ENCODE peak calls at places on chromosomes 11 and 22, in ten cellular contexts. One of them, this sample, is unnamed.

GRCh38 chr11:73759520-73760065 is 1.3 kb downstream of the RAB6A start:
- DNase-seq in HT1080: no peak
- DNase-seq in stimulated activated CD8-positive, alpha-beta memory T cell treated with anti-CD3 and anti-CD28 coated beads, Interleukin-4, amount 100 ng/mL, for 24 hours: no peak
- DNase-seq in cardiac muscle cell: peak; percentile 30
- DNase-seq in left cardiac atrium: no peak
- DNase-seq in KG1: peak; percentile 34
- DNase-seq in IMR-90: peak; percentile 23
- DNase-seq in GM10248: no peak
- DNase-seq in CD8-positive, alpha-beta memory T cell: no peak
- DNase-seq in SW 1271: peak; percentile 39
- DNase-seq in this sample: no peak

GRCh38 chr11:93988455-93988854 is 32.7 kb upstream of the HEPHL1 start:
- DNase-seq in HT1080: no peak
- DNase-seq in stimulated activated CD8-positive, alpha-beta memory T cell treated with anti-CD3 and anti-CD28 coated beads, Interleukin-4, amount 100 ng/mL, for 24 hours: no peak
- DNase-seq in cardiac muscle cell: no peak
- DNase-seq in left cardiac atrium: no peak
- DNase-seq in KG1: no peak
- DNase-seq in IMR-90: no peak
- DNase-seq in GM10248: no peak
- DNase-seq in CD8-positive, alpha-beta memory T cell: no peak
- DNase-seq in SW 1271: no peak
- DNase-seq in this sample: no peak

GRCh38 chr11:68999093-68999747 is 13.8 kb downstream of the MRGPRF start:
- DNase-seq in HT1080: no peak
- DNase-seq in stimulated activated CD8-positive, alpha-beta memory T cell treated with anti-CD3 and anti-CD28 coated beads, Interleukin-4, amount 100 ng/mL, for 24 hours: no peak
- DNase-seq in cardiac muscle cell: no peak
- DNase-seq in left cardiac atrium: no peak
- DNase-seq in KG1: no peak
- DNase-seq in IMR-90: no peak
- DNase-seq in GM10248: no peak
- DNase-seq in CD8-positive, alpha-beta memory T cell: no peak
- DNase-seq in SW 1271: no peak
- DNase-seq in this sample: no peak

GRCh38 chr11:30635401-30635989 is 49.3 kb upstream of the MPPED2 start:
- DNase-seq in HT1080: peak; percentile 2
- DNase-seq in stimulated activated CD8-positive, alpha-beta memory T cell treated with anti-CD3 and anti-CD28 coated beads, Interleukin-4, amount 100 ng/mL, for 24 hours: no peak
- DNase-seq in cardiac muscle cell: peak; percentile 0
- DNase-seq in left cardiac atrium: peak; percentile 36
- DNase-seq in KG1: no peak
- DNase-seq in IMR-90: peak; percentile 1
- DNase-seq in GM10248: no peak
- DNase-seq in CD8-positive, alpha-beta memory T cell: no peak
- DNase-seq in SW 1271: no peak
- DNase-seq in this sample: peak; percentile 81

GRCh38 chr11:121841487-121842167 is 274.4 kb downstream of the BLID start:
- DNase-seq in HT1080: peak; percentile 26
- DNase-seq in stimulated activated CD8-positive, alpha-beta memory T cell treated with anti-CD3 and anti-CD28 coated beads, Interleukin-4, amount 100 ng/mL, for 24 hours: no peak
- DNase-seq in cardiac muscle cell: peak; percentile 88
- DNase-seq in left cardiac atrium: no peak
- DNase-seq in KG1: no peak
- DNase-seq in IMR-90: peak; percentile 83
- DNase-seq in GM10248: no peak
- DNase-seq in CD8-positive, alpha-beta memory T cell: no peak
- DNase-seq in SW 1271: no peak
- DNase-seq in this sample: no peak

GRCh38 chr11:84430661-84431060 is 1144.5 kb upstream of the CCDC90B start:
- DNase-seq in HT1080: no peak
- DNase-seq in stimulated activated CD8-positive, alpha-beta memory T cell treated with anti-CD3 and anti-CD28 coated beads, Interleukin-4, amount 100 ng/mL, for 24 hours: no peak
- DNase-seq in cardiac muscle cell: no peak
- DNase-seq in left cardiac atrium: no peak
- DNase-seq in KG1: no peak
- DNase-seq in IMR-90: no peak
- DNase-seq in GM10248: no peak
- DNase-seq in CD8-positive, alpha-beta memory T cell: no peak
- DNase-seq in SW 1271: no peak
- DNase-seq in this sample: peak; percentile 73

GRCh38 chr11:36002196-36002595 is 58.3 kb downstream of the LDLRAD3 start:
- DNase-seq in HT1080: no peak
- DNase-seq in stimulated activated CD8-positive, alpha-beta memory T cell treated with anti-CD3 and anti-CD28 coated beads, Interleukin-4, amount 100 ng/mL, for 24 hours: no peak
- DNase-seq in cardiac muscle cell: no peak
- DNase-seq in left cardiac atrium: no peak
- DNase-seq in KG1: no peak
- DNase-seq in IMR-90: no peak
- DNase-seq in GM10248: no peak
- DNase-seq in CD8-positive, alpha-beta memory T cell: no peak
- DNase-seq in SW 1271: no peak
- DNase-seq in this sample: no peak

GRCh38 chr11:8209208-8209807 is 40.5 kb upstream of the RIC3 start:
- DNase-seq in HT1080: no peak
- DNase-seq in stimulated activated CD8-positive, alpha-beta memory T cell treated with anti-CD3 and anti-CD28 coated beads, Interleukin-4, amount 100 ng/mL, for 24 hours: no peak
- DNase-seq in cardiac muscle cell: no peak
- DNase-seq in left cardiac atrium: no peak
- DNase-seq in KG1: no peak
- DNase-seq in IMR-90: no peak
- DNase-seq in GM10248: peak; percentile 60
- DNase-seq in CD8-positive, alpha-beta memory T cell: no peak
- DNase-seq in SW 1271: no peak
- DNase-seq in this sample: peak; percentile 27

GRCh38 chr11:64814712-64815187 is 4.4 kb upstream of the MEN1 start:
- DNase-seq in HT1080: peak; percentile 30
- DNase-seq in stimulated activated CD8-positive, alpha-beta memory T cell treated with anti-CD3 and anti-CD28 coated beads, Interleukin-4, amount 100 ng/mL, for 24 hours: no peak
- DNase-seq in cardiac muscle cell: no peak
- DNase-seq in left cardiac atrium: no peak
- DNase-seq in KG1: no peak
- DNase-seq in IMR-90: no peak
- DNase-seq in GM10248: peak; percentile 33
- DNase-seq in CD8-positive, alpha-beta memory T cell: no peak
- DNase-seq in SW 1271: no peak
- DNase-seq in this sample: no peak

GRCh38 chr22:44304354-44304753 is 8.4 kb downstream of the SHISAL1 start:
- DNase-seq in HT1080: peak; percentile 42
- DNase-seq in stimulated activated CD8-positive, alpha-beta memory T cell treated with anti-CD3 and anti-CD28 coated beads, Interleukin-4, amount 100 ng/mL, for 24 hours: no peak
- DNase-seq in cardiac muscle cell: peak; percentile 18
- DNase-seq in left cardiac atrium: no peak
- DNase-seq in KG1: no peak
- DNase-seq in IMR-90: peak; percentile 47
- DNase-seq in GM10248: no peak
- DNase-seq in CD8-positive, alpha-beta memory T cell: no peak
- DNase-seq in SW 1271: no peak
- DNase-seq in this sample: peak; percentile 96

GRCh38 chr11:64102005-64102738 is 63.7 kb downstream of the MACROD1 start:
- DNase-seq in HT1080: no peak
- DNase-seq in stimulated activated CD8-positive, alpha-beta memory T cell treated with anti-CD3 and anti-CD28 coated beads, Interleukin-4, amount 100 ng/mL, for 24 hours: no peak
- DNase-seq in cardiac muscle cell: no peak
- DNase-seq in left cardiac atrium: no peak
- DNase-seq in KG1: no peak
- DNase-seq in IMR-90: no peak
- DNase-seq in GM10248: no peak
- DNase-seq in CD8-positive, alpha-beta memory T cell: no peak
- DNase-seq in SW 1271: no peak
- DNase-seq in this sample: no peak

GRCh38 chr11:16280256-16280682 is 76.1 kb downstream of the SOX6 start:
- DNase-seq in HT1080: peak; percentile 33
- DNase-seq in stimulated activated CD8-positive, alpha-beta memory T cell treated with anti-CD3 and anti-CD28 coated beads, Interleukin-4, amount 100 ng/mL, for 24 hours: no peak
- DNase-seq in cardiac muscle cell: no peak
- DNase-seq in left cardiac atrium: no peak
- DNase-seq in KG1: no peak
- DNase-seq in IMR-90: no peak
- DNase-seq in GM10248: no peak
- DNase-seq in CD8-positive, alpha-beta memory T cell: no peak
- DNase-seq in SW 1271: no peak
- DNase-seq in this sample: peak; percentile 38

GRCh38 chr22:40635008-40635939 is 1.2 kb downstream of the MRTFA start:
- DNase-seq in HT1080: no peak
- DNase-seq in stimulated activated CD8-positive, alpha-beta memory T cell treated with anti-CD3 and anti-CD28 coated beads, Interleukin-4, amount 100 ng/mL, for 24 hours: no peak
- DNase-seq in cardiac muscle cell: peak; percentile 37
- DNase-seq in left cardiac atrium: peak; percentile 48
- DNase-seq in KG1: no peak
- DNase-seq in IMR-90: peak; percentile 60
- DNase-seq in GM10248: no peak
- DNase-seq in CD8-positive, alpha-beta memory T cell: no peak
- DNase-seq in SW 1271: no peak
- DNase-seq in this sample: no peak

GRCh38 chr11:28483072-28483867 is 375.1 kb downstream of the METTL15 start:
- DNase-seq in HT1080: no peak
- DNase-seq in stimulated activated CD8-positive, alpha-beta memory T cell treated with anti-CD3 and anti-CD28 coated beads, Interleukin-4, amount 100 ng/mL, for 24 hours: no peak
- DNase-seq in cardiac muscle cell: no peak
- DNase-seq in left cardiac atrium: no peak
- DNase-seq in KG1: no peak
- DNase-seq in IMR-90: no peak
- DNase-seq in GM10248: no peak
- DNase-seq in CD8-positive, alpha-beta memory T cell: no peak
- DNase-seq in SW 1271: no peak
- DNase-seq in this sample: no peak

GRCh38 chr11:108019870-108020540 is 11.3 kb downstream of the CUL5 start:
- DNase-seq in HT1080: no peak
- DNase-seq in stimulated activated CD8-positive, alpha-beta memory T cell treated with anti-CD3 and anti-CD28 coated beads, Interleukin-4, amount 100 ng/mL, for 24 hours: no peak
- DNase-seq in cardiac muscle cell: peak; percentile 34
- DNase-seq in left cardiac atrium: no peak
- DNase-seq in KG1: no peak
- DNase-seq in IMR-90: peak; percentile 25
- DNase-seq in GM10248: no peak
- DNase-seq in CD8-positive, alpha-beta memory T cell: no peak
- DNase-seq in SW 1271: no peak
- DNase-seq in this sample: no peak

GRCh38 chr22:38433871-38434270 is 21.1 kb downstream of the KCNJ4 start:
- DNase-seq in HT1080: no peak
- DNase-seq in stimulated activated CD8-positive, alpha-beta memory T cell treated with anti-CD3 and anti-CD28 coated beads, Interleukin-4, amount 100 ng/mL, for 24 hours: no peak
- DNase-seq in cardiac muscle cell: no peak
- DNase-seq in left cardiac atrium: no peak
- DNase-seq in KG1: no peak
- DNase-seq in IMR-90: no peak
- DNase-seq in GM10248: no peak
- DNase-seq in CD8-positive, alpha-beta memory T cell: no peak
- DNase-seq in SW 1271: no peak
- DNase-seq in this sample: no peak